ENCODE peak calls at places on chromosomes 1 and 21, in four cellular contexts. One of them, this sample, is unnamed.

GRCh38 chr1:117685936-117686806 is 80.3 kb downstream of the TENT5C start:
- DNase-seq in breast epithelium: no peak
- DNase-seq in right lobe of liver: no peak
- DNase-seq in MCF 10A: no peak
- DNase-seq in this sample: no peak

GRCh38 chr1:67978988-67979516 is 71.4 kb downstream of the DIRAS3 start:
- DNase-seq in breast epithelium: no peak
- DNase-seq in right lobe of liver: no peak
- DNase-seq in MCF 10A: peak
- DNase-seq in this sample: no peak

GRCh38 chr1:109740615-109741373 is at the start of gene GSTM3:
- DNase-seq in breast epithelium: no peak
- DNase-seq in right lobe of liver: no peak
- DNase-seq in MCF 10A: no peak
- DNase-seq in this sample: no peak

GRCh38 chr1:1181129-1181937 is 7.7 kb downstream of the TTLL10 start:
- DNase-seq in breast epithelium: no peak
- DNase-seq in right lobe of liver: peak
- DNase-seq in MCF 10A: no peak
- DNase-seq in this sample: no peak

GRCh38 chr1:3787745-3788605 is 8.3 kb downstream of the LRRC47 start:
- DNase-seq in breast epithelium: no peak
- DNase-seq in right lobe of liver: no peak
- DNase-seq in MCF 10A: no peak
- DNase-seq in this sample: no peak

GRCh38 chr1:172499636-172500141 is 33.3 kb upstream of the SUCO start:
- DNase-seq in breast epithelium: no peak
- DNase-seq in right lobe of liver: peak
- DNase-seq in MCF 10A: peak
- DNase-seq in this sample: no peak

GRCh38 chr1:204321665-204322064 is 38.1 kb downstream of the PLEKHA6 start:
- DNase-seq in breast epithelium: no peak
- DNase-seq in right lobe of liver: no peak
- DNase-seq in MCF 10A: no peak
- DNase-seq in this sample: no peak

GRCh38 chr1:46488343-46489168 is 1.1 kb upstream of the DMBX1 start:
- DNase-seq in breast epithelium: no peak
- DNase-seq in right lobe of liver: peak
- DNase-seq in MCF 10A: no peak
- DNase-seq in this sample: no peak

GRCh38 chr21:18840239-18840638 is 436.7 kb upstream of the TMPRSS15 start:
- DNase-seq in breast epithelium: no peak
- DNase-seq in right lobe of liver: no peak
- DNase-seq in MCF 10A: peak
- DNase-seq in this sample: peak

GRCh38 chr1:191592907-191593306 is 565.4 kb upstream of the RGS18 start:
- DNase-seq in breast epithelium: no peak
- DNase-seq in right lobe of liver: no peak
- DNase-seq in MCF 10A: no peak
- DNase-seq in this sample: no peak

GRCh38 chr1:240237305-240237721 is 145.6 kb downstream of the FMN2 start:
- DNase-seq in breast epithelium: no peak
- DNase-seq in right lobe of liver: no peak
- DNase-seq in MCF 10A: no peak
- DNase-seq in this sample: no peak

GRCh38 chr1:163056832-163057231 is 12.3 kb upstream of the RGS4 start:
- DNase-seq in breast epithelium: no peak
- DNase-seq in right lobe of liver: no peak
- DNase-seq in MCF 10A: peak
- DNase-seq in this sample: no peak

GRCh38 chr1:164709541-164710287 is 150.7 kb downstream of the PBX1 start:
- DNase-seq in breast epithelium: no peak
- DNase-seq in right lobe of liver: no peak
- DNase-seq in MCF 10A: no peak
- DNase-seq in this sample: no peak

GRCh38 chr1:181456551-181456950 is 26.8 kb upstream of the CACNA1E start:
- DNase-seq in breast epithelium: no peak
- DNase-seq in right lobe of liver: no peak
- DNase-seq in MCF 10A: no peak
- DNase-seq in this sample: no peak

GRCh38 chr21:35348686-35349085 is 299.6 kb upstream of the RUNX1 start:
- DNase-seq in breast epithelium: no peak
- DNase-seq in right lobe of liver: no peak
- DNase-seq in MCF 10A: no peak
- DNase-seq in this sample: no peak

GRCh38 chr1:208122612-208123358 is 121.4 kb downstream of the PLXNA2 start:
- DNase-seq in breast epithelium: no peak
- DNase-seq in right lobe of liver: no peak
- DNase-seq in MCF 10A: no peak
- DNase-seq in this sample: no peak

GRCh38 chr1:221284028-221284427 is 404.8 kb downstream of the HLX start:
- DNase-seq in breast epithelium: no peak
- DNase-seq in right lobe of liver: no peak
- DNase-seq in MCF 10A: peak
- DNase-seq in this sample: no peak

GRCh38 chr1:168945870-168946269 is 160.6 kb upstream of the ATP1B1 start:
- DNase-seq in breast epithelium: no peak
- DNase-seq in right lobe of liver: peak
- DNase-seq in MCF 10A: no peak
- DNase-seq in this sample: no peak

GRCh38 chr1:162136760-162137537 is 67.5 kb downstream of the NOS1AP start:
- DNase-seq in breast epithelium: no peak
- DNase-seq in right lobe of liver: no peak
- DNase-seq in MCF 10A: peak
- DNase-seq in this sample: no peak

GRCh38 chr1:61226791-61227567 is 144.6 kb downstream of the NFIA start:
- DNase-seq in breast epithelium: no peak
- DNase-seq in right lobe of liver: no peak
- DNase-seq in MCF 10A: peak
- DNase-seq in this sample: no peak

GRCh38 chr1:154749078-154749760 is 120.9 kb downstream of the KCNN3 start:
- DNase-seq in breast epithelium: no peak
- DNase-seq in right lobe of liver: no peak
- DNase-seq in MCF 10A: peak
- DNase-seq in this sample: no peak

GRCh38 chr1:101253976-101254660 is 17.3 kb downstream of the S1PR1 start:
- DNase-seq in breast epithelium: no peak
- DNase-seq in right lobe of liver: no peak
- DNase-seq in MCF 10A: peak
- DNase-seq in this sample: no peak

GRCh38 chr1:174358344-174358743 is 89.4 kb upstream of the GPR52 start:
- DNase-seq in breast epithelium: no peak
- DNase-seq in right lobe of liver: no peak
- DNase-seq in MCF 10A: no peak
- DNase-seq in this sample: no peak

GRCh38 chr1:227756172-227756959 is 21.1 kb downstream of the SNAP47 start:
- DNase-seq in breast epithelium: no peak
- DNase-seq in right lobe of liver: no peak
- DNase-seq in MCF 10A: no peak
- DNase-seq in this sample: no peak

GRCh38 chr1:213041443-213041842 is 9.6 kb upstream of the RPS6KC1 start:
- DNase-seq in breast epithelium: no peak
- DNase-seq in right lobe of liver: no peak
- DNase-seq in MCF 10A: peak
- DNase-seq in this sample: no peak

GRCh38 chr1:97340951-97341350 is 579.9 kb downstream of the DPYD start:
- DNase-seq in breast epithelium: no peak
- DNase-seq in right lobe of liver: no peak
- DNase-seq in MCF 10A: peak
- DNase-seq in this sample: no peak

GRCh38 chr1:46535063-46535462 is 16.4 kb downstream of the KNCN start:
- DNase-seq in breast epithelium: no peak
- DNase-seq in right lobe of liver: peak
- DNase-seq in MCF 10A: peak
- DNase-seq in this sample: no peak

GRCh38 chr1:170765712-170766330 is 101.9 kb downstream of the PRRX1 start:
- DNase-seq in breast epithelium: no peak
- DNase-seq in right lobe of liver: no peak
- DNase-seq in MCF 10A: peak
- DNase-seq in this sample: no peak